ENCODE peak calls at places on chromosome 4, in five cellular contexts. E is AG10803, J is astrocyte, K is fibroblast of lung, I is prostate gland. G is an unnamed sample.

GRCh38 chr4:156677136-156677535 is 294.5 kb downstream of the PDGFC start:
- DNase-seq in I (no peak), E (peak), K (peak), J (peak), G (no peak)

GRCh38 chr4:136505020-136505419 is 1027.3 kb downstream of the PCDH18 start:
- DNase-seq in E (no peak), I (no peak), J (peak), K (no peak), G (no peak)

GRCh38 chr4:89438102-89438831 is 130.7 kb upstream of the GPRIN3 start:
- DNase-seq in J (no peak), K (peak), E (peak), I (peak), G (no peak)

GRCh38 chr4:102543529-102543928 is 42.4 kb downstream of the NFKB1 start:
- DNase-seq in I (no peak), E (no peak), J (no peak), K (no peak), G (no peak)

GRCh38 chr4:71732706-71733105 is 51.2 kb downstream of the GC start:
- DNase-seq in K (peak), I (no peak), J (peak), E (peak), G (no peak)

GRCh38 chr4:19940861-19941260 is 310.8 kb upstream of the SLIT2 start:
- DNase-seq in I (no peak), E (no peak), K (no peak), J (no peak), G (no peak)

GRCh38 chr4:117429061-117429460 is 343.7 kb upstream of the TRAM1L1 start:
- DNase-seq in I (no peak), K (no peak), E (no peak), J (no peak), G (no peak)

GRCh38 chr4:118927976-118928375 is 39.3 kb downstream of the SYNPO2 start:
- DNase-seq in I (no peak), K (no peak), E (no peak), J (no peak), G (no peak)

GRCh38 chr4:25759101-25759500 is 103.5 kb downstream of the SLC34A2 start:
- DNase-seq in I (no peak), E (no peak), K (no peak), J (no peak), G (no peak)

GRCh38 chr4:129446074-129446473 is 350.1 kb downstream of the C4orf33 start:
- DNase-seq in J (no peak), I (no peak), K (no peak), E (no peak), G (no peak)

GRCh38 chr4:15717126-15717525 is 14.3 kb downstream of the BST1 start:
- DNase-seq in I (no peak), E (peak), J (peak), K (no peak), G (no peak)
- TF ChIP-seq CTCF in I (no peak), E (no peak), J (no peak), K (no peak), G (no peak)

GRCh38 chr4:163816494-163816893 is 322.0 kb downstream of the TMA16 start:
- DNase-seq in I (no peak), K (no peak), E (no peak), J (no peak), G (no peak)
- TF ChIP-seq CTCF in I (no peak), K (no peak), E (no peak), J (no peak), G (no peak)

GRCh38 chr4:15327311-15328298 is 100.2 kb upstream of the C1QTNF7 start:
- DNase-seq in I (no peak), K (peak), J (peak), E (peak), G (no peak)
- TF ChIP-seq CTCF in I (no peak), K (no peak), J (no peak), E (no peak), G (no peak)

DNA sequence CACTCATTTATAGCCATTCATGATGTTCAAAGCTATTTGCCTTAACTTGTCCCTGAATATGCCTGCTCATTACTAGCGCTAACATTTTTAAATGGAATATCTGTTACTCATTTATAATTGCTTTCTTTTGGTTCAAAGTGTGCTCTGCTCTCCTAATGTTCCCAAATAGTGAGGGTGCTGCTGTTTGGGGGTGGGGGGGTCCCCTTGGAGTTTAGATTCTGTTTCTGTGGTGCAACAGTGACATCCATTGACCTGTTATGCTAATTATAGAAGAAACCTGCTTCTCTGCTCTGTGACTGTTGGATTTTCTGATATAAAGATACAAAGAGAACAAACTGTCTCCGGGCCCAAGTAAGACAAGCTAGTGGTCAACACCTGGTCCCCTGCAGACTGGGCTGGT is 222.4 kb downstream of the SHROOM3 start:
- DNase-seq in K (no peak), E (peak), I (no peak), J (no peak), G (no peak)
- TF ChIP-seq CTCF in K (no peak), E (no peak), I (no peak), J (no peak), G (no peak)

GRCh38 chr4:108060164-108060563 is 70.5 kb downstream of the HADH start:
- DNase-seq in K (peak), I (peak), E (peak), J (peak), G (no peak)
- TF ChIP-seq CTCF in K (peak), I (peak), E (peak), J (peak), G (no peak)

GRCh38 chr4:122798101-122798500 is 28.5 kb upstream of the FGF2 start:
- DNase-seq in E (peak), I (peak), K (peak), J (peak), G (peak)
- TF ChIP-seq CTCF in E (peak), I (no peak), K (no peak), J (no peak), G (no peak)

GRCh38 chr4:1792832-1793495 is at the start of gene FGFR3:
- DNase-seq in E (no peak), I (peak), J (no peak), K (no peak), G (no peak)

GRCh38 chr4:1795304-1796195 is 2.5 kb downstream of the FGFR3 start:
- DNase-seq in J (no peak), I (peak), K (no peak), E (no peak), G (no peak)

GRCh38 chr4:1793496-1793840 is 375 bp downstream of the FGFR3 start:
- DNase-seq in K (no peak), J (no peak), E (no peak), I (peak), G (no peak)

GRCh38 chr4:1794809-1795303 is 1.8 kb downstream of the FGFR3 start:
- DNase-seq in E (no peak), I (no peak), J (no peak), K (no peak), G (no peak)

GRCh38 chr4:1793940-1794808 is 1.1 kb downstream of the FGFR3 start:
- DNase-seq in J (no peak), K (no peak), E (no peak), I (no peak), G (no peak)
- TF ChIP-seq CTCF in J (no peak), K (no peak), E (no peak), I (no peak), G (no peak)

GRCh38 chr4:92012899-92013867 is 290.6 kb upstream of the GRID2 start:
- DNase-seq in J (no peak), I (no peak), K (no peak), E (no peak), G (no peak)
- TF ChIP-seq CTCF in J (no peak), I (no peak), K (no peak), E (no peak), G (no peak)

GRCh38 chr4:92634891-92635290 is 331.1 kb downstream of the GRID2 start:
- DNase-seq in K (no peak), E (no peak), I (no peak), J (no peak), G (no peak)
- TF ChIP-seq CTCF in K (no peak), E (no peak), I (no peak), J (no peak), G (no peak)

DNA sequence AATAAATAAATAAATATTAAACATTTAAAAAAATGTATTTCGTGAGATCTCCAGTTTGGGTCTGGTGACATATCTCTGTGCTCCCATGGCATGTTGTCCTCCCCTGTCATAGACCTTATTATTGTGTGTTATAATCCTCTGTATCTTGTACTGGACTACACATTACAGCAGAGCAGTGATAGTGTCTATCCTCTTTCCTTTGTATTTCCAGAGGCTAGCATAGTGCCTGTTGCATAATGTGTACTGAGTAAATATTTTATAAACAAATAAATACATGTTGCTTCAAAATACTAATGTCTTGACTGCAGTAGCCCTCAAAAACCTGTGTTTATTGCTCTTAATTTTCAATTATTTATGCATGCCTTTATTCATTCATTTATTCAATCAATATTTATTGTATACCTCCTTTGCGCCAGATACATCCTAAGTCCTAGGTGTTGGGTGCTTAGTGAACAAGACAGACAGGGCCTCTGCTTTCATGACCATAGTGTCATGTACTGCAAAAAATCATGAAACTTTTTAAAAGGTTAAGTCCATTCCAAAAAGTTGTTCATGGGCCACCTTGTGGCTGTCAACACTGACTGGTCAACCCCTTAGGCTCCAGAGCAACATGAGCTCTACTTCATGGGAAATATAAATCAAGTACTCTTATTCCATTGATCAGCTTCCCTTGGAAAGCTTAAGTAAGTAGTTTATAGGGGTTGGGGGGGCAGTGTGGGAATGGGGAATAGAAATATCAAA is 303.9 kb downstream of the IQCM start:
- DNase-seq in K (no peak), I (no peak), J (no peak), E (no peak), G (no peak)
- TF ChIP-seq CTCF in K (no peak), I (no peak), J (no peak), E (no peak), G (no peak)